ENCODE peak calls at places on chromosomes 12 and 14, in six cellular contexts. One of them, this sample, is unnamed.
A peak's percentile ranks its signal among the peaks of the same experiment; 100 is the strongest.

GRCh38 chr12:131944601-131945251 is 5.0 kb upstream of the EP400 start:
- DNase-seq in suprapubic skin: peak; percentile 60
- DNase-seq in HepG2: no peak
- DNase-seq in mucosa of descending colon: no peak
- DNase-seq in uterus: no peak
- DNase-seq in HCT116: no peak
- DNase-seq in this sample: no peak

GRCh38 chr14:74630881-74631690 is 19.0 kb upstream of the LTBP2 start:
- DNase-seq in suprapubic skin: no peak
- DNase-seq in HepG2: no peak
- DNase-seq in mucosa of descending colon: no peak
- DNase-seq in uterus: peak; percentile 22
- DNase-seq in HCT116: no peak
- DNase-seq in this sample: no peak

GRCh38 chr12:89101440-89101839 is 250.9 kb downstream of the DUSP6 start:
- DNase-seq in suprapubic skin: no peak
- DNase-seq in HepG2: no peak
- DNase-seq in mucosa of descending colon: no peak
- DNase-seq in uterus: no peak
- DNase-seq in HCT116: no peak
- DNase-seq in this sample: no peak

GRCh38 chr14:103347091-103347815 is 13.2 kb downstream of the EIF5 start:
- DNase-seq in suprapubic skin: no peak
- DNase-seq in HepG2: peak; percentile 57
- DNase-seq in mucosa of descending colon: no peak
- DNase-seq in uterus: no peak
- DNase-seq in HCT116: no peak
- DNase-seq in this sample: no peak

GRCh38 chr12:89504560-89505346 is 19.8 kb downstream of the GALNT4 start:
- DNase-seq in suprapubic skin: no peak
- DNase-seq in HepG2: no peak
- DNase-seq in mucosa of descending colon: no peak
- DNase-seq in uterus: no peak
- DNase-seq in HCT116: no peak
- DNase-seq in this sample: no peak

GRCh38 chr14:75531660-75532317 is 9.5 kb downstream of the BATF start:
- DNase-seq in suprapubic skin: no peak
- DNase-seq in HepG2: no peak
- DNase-seq in mucosa of descending colon: no peak
- DNase-seq in uterus: no peak
- DNase-seq in HCT116: no peak
- DNase-seq in this sample: no peak

GRCh38 chr14:32417956-32418552 is 89.0 kb downstream of the AKAP6 start:
- DNase-seq in suprapubic skin: no peak
- DNase-seq in HepG2: no peak
- DNase-seq in mucosa of descending colon: peak; percentile 48
- DNase-seq in uterus: no peak
- DNase-seq in HCT116: no peak
- DNase-seq in this sample: no peak

GRCh38 chr14:50954811-50955372 is 10.6 kb upstream of the PYGL start:
- DNase-seq in suprapubic skin: no peak
- DNase-seq in HepG2: peak; percentile 33
- DNase-seq in mucosa of descending colon: no peak
- DNase-seq in uterus: no peak
- DNase-seq in HCT116: peak; percentile 23
- DNase-seq in this sample: no peak

GRCh38 chr12:110079477-110080400 is 31.4 kb upstream of the C12orf76 start:
- DNase-seq in suprapubic skin: no peak
- DNase-seq in HepG2: peak; percentile 96
- DNase-seq in mucosa of descending colon: peak; percentile 55
- DNase-seq in uterus: no peak
- DNase-seq in HCT116: no peak
- DNase-seq in this sample: no peak

GRCh38 chr12:108852674-108853073 is 4.7 kb downstream of the SSH1 start:
- DNase-seq in suprapubic skin: no peak
- DNase-seq in HepG2: no peak
- DNase-seq in mucosa of descending colon: no peak
- DNase-seq in uterus: no peak
- DNase-seq in HCT116: no peak
- DNase-seq in this sample: no peak

GRCh38 chr12:11757095-11757494 is 107.6 kb downstream of the ETV6 start:
- DNase-seq in suprapubic skin: no peak
- DNase-seq in HepG2: no peak
- DNase-seq in mucosa of descending colon: no peak
- DNase-seq in uterus: no peak
- DNase-seq in HCT116: no peak
- DNase-seq in this sample: no peak

GRCh38 chr14:33857650-33858049 is 93.2 kb downstream of the EGLN3 start:
- DNase-seq in suprapubic skin: no peak
- DNase-seq in HepG2: no peak
- DNase-seq in mucosa of descending colon: no peak
- DNase-seq in uterus: no peak
- DNase-seq in HCT116: no peak
- DNase-seq in this sample: no peak

GRCh38 chr14:80584638-80585505 is 356.7 kb downstream of the CEP128 start:
- DNase-seq in suprapubic skin: no peak
- DNase-seq in HepG2: peak; percentile 3
- DNase-seq in mucosa of descending colon: no peak
- DNase-seq in uterus: no peak
- DNase-seq in HCT116: peak; percentile 6
- DNase-seq in this sample: no peak

GRCh38 chr12:122862110-122862634 is 26.9 kb downstream of the HIP1R start:
- DNase-seq in suprapubic skin: peak; percentile 66
- DNase-seq in HepG2: no peak
- DNase-seq in mucosa of descending colon: no peak
- DNase-seq in uterus: no peak
- DNase-seq in HCT116: no peak
- DNase-seq in this sample: peak; percentile 12

GRCh38 chr14:31057035-31057434 is 30.9 kb upstream of the STRN3 start:
- DNase-seq in suprapubic skin: no peak
- DNase-seq in HepG2: no peak
- DNase-seq in mucosa of descending colon: no peak
- DNase-seq in uterus: no peak
- DNase-seq in HCT116: no peak
- DNase-seq in this sample: no peak

GRCh38 chr12:14841761-14842160 is 1.6 kb downstream of the ART4 start:
- DNase-seq in suprapubic skin: peak; percentile 76
- DNase-seq in HepG2: peak; percentile 85
- DNase-seq in mucosa of descending colon: no peak
- DNase-seq in uterus: peak; percentile 34
- DNase-seq in HCT116: no peak
- DNase-seq in this sample: no peak

GRCh38 chr12:66235626-66236281 is 46.7 kb downstream of the IRAK3 start:
- DNase-seq in suprapubic skin: no peak
- DNase-seq in HepG2: no peak
- DNase-seq in mucosa of descending colon: no peak
- DNase-seq in uterus: no peak
- DNase-seq in HCT116: no peak
- DNase-seq in this sample: no peak

GRCh38 chr12:79121486-79121885 is 256.9 kb downstream of the SYT1 start:
- DNase-seq in suprapubic skin: no peak
- DNase-seq in HepG2: no peak
- DNase-seq in mucosa of descending colon: no peak
- DNase-seq in uterus: no peak
- DNase-seq in HCT116: peak; percentile 4
- DNase-seq in this sample: peak; percentile 16

GRCh38 chr14:29814153-29815057 is 113.2 kb downstream of the PRKD1 start:
- DNase-seq in suprapubic skin: no peak
- DNase-seq in HepG2: no peak
- DNase-seq in mucosa of descending colon: no peak
- DNase-seq in uterus: peak; percentile 24
- DNase-seq in HCT116: no peak
- DNase-seq in this sample: no peak

GRCh38 chr12:49864817-49865090 is 21.8 kb upstream of the BCDIN3D start:
- DNase-seq in suprapubic skin: no peak
- DNase-seq in HepG2: no peak
- DNase-seq in mucosa of descending colon: no peak
- DNase-seq in uterus: no peak
- DNase-seq in HCT116: no peak
- DNase-seq in this sample: no peak

GRCh38 chr12:67966560-67966959 is 22.7 kb upstream of the IFNG-AS1 start:
- DNase-seq in suprapubic skin: no peak
- DNase-seq in HepG2: no peak
- DNase-seq in mucosa of descending colon: no peak
- DNase-seq in uterus: no peak
- DNase-seq in HCT116: no peak
- DNase-seq in this sample: no peak

GRCh38 chr14:103889313-103890051 is 38.8 kb upstream of the TDRD9 start:
- DNase-seq in suprapubic skin: no peak
- DNase-seq in HepG2: peak; percentile 50
- DNase-seq in mucosa of descending colon: peak; percentile 79
- DNase-seq in uterus: no peak
- DNase-seq in HCT116: no peak
- DNase-seq in this sample: no peak

GRCh38 chr12:30296486-30296885 is 399.2 kb downstream of the IPO8 start:
- DNase-seq in suprapubic skin: no peak
- DNase-seq in HepG2: no peak
- DNase-seq in mucosa of descending colon: no peak
- DNase-seq in uterus: no peak
- DNase-seq in HCT116: no peak
- DNase-seq in this sample: no peak

DNA sequence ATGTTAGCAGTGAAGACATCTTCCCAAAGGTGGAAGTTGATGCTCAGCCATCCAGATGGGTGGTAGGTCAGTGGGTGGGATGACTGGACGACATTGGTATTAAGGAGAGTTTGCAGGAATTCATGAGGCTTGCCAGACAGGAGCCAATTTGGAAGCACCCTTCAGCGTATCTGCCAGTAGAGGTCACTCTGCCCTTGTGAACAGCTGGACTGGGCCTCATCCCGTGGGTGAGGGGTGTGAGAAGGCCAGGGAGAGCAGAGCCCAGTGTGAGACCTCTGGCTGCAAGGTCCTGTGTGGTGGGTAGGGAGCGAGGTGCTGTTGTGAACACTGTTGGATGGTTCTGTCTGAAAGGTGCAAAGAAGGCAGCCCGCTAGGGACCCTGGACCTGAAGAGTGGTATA is 37.7 kb downstream of the SLC5A8 start:
- DNase-seq in suprapubic skin: no peak
- DNase-seq in HepG2: peak; percentile 23
- DNase-seq in mucosa of descending colon: peak; percentile 58
- DNase-seq in uterus: no peak
- DNase-seq in HCT116: no peak
- DNase-seq in this sample: peak; percentile 16
- TF ChIP-seq CTCF in suprapubic skin: no peak
- TF ChIP-seq CTCF in HepG2: peak; percentile 64
- TF ChIP-seq CTCF in mucosa of descending colon: no peak
- TF ChIP-seq CTCF in uterus: no peak
- TF ChIP-seq CTCF in HCT116: peak; percentile 24
- TF ChIP-seq CTCF in this sample: peak; percentile 34

GRCh38 chr14:88614218-88614907 is 51.5 kb downstream of the ZC3H14 start:
- DNase-seq in suprapubic skin: no peak
- DNase-seq in HepG2: no peak
- DNase-seq in mucosa of descending colon: no peak
- DNase-seq in uterus: no peak
- DNase-seq in HCT116: no peak
- DNase-seq in this sample: no peak

GRCh38 chr14:88607829-88608228 is 45.0 kb downstream of the ZC3H14 start:
- DNase-seq in suprapubic skin: no peak
- DNase-seq in HepG2: no peak
- DNase-seq in mucosa of descending colon: no peak
- DNase-seq in uterus: no peak
- DNase-seq in HCT116: no peak
- DNase-seq in this sample: no peak

GRCh38 chr14:88613552-88614010 is 50.7 kb downstream of the ZC3H14 start:
- DNase-seq in suprapubic skin: no peak
- DNase-seq in HepG2: peak; percentile 86
- DNase-seq in mucosa of descending colon: no peak
- DNase-seq in uterus: no peak
- DNase-seq in HCT116: no peak
- DNase-seq in this sample: peak; percentile 70

GRCh38 chr14:88612981-88613380 is 50.1 kb downstream of the ZC3H14 start:
- DNase-seq in suprapubic skin: no peak
- DNase-seq in HepG2: no peak
- DNase-seq in mucosa of descending colon: no peak
- DNase-seq in uterus: no peak
- DNase-seq in HCT116: no peak
- DNase-seq in this sample: no peak

DNA sequence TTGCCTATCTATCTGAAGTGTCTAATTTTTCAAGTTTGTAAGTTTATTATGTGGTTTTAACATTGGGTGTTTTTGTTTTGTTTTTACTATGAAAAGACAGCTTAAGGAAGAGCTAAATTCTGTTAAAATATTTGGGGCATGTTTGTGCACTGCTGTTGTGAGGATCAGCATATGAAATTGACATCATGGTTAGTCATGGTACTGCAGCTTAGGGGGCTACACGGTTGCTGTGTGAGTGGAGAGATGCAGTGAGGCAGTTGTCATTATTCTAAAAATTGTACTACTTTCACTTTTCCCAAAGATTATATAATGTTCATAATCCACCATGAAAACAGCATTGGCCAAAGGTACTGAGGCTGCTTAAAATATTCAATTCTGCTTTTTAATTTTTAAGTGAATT is 49.0 kb downstream of the ZC3H14 start:
- DNase-seq in suprapubic skin: no peak
- DNase-seq in HepG2: no peak
- DNase-seq in mucosa of descending colon: no peak
- DNase-seq in uterus: no peak
- DNase-seq in HCT116: no peak
- DNase-seq in this sample: no peak
- H3K36me3 ChIP-seq in suprapubic skin: peaks cover 64% of the 10 kb centered on the region
- H3K36me3 ChIP-seq in HepG2: peaks cover 57% of the 10 kb centered on the region
- H3K36me3 ChIP-seq in mucosa of descending colon: peaks cover 8% of the 10 kb centered on the region
- H3K36me3 ChIP-seq in uterus: no peaks in the 10 kb centered on the region
- H3K36me3 ChIP-seq in HCT116: peaks cover 32% of the 10 kb centered on the region
- H3K36me3 ChIP-seq in this sample: peaks cover 2% of the 10 kb centered on the region

GRCh38 chr14:47606601-47607000 is 68.8 kb downstream of the MDGA2 start:
- DNase-seq in suprapubic skin: no peak
- DNase-seq in HepG2: no peak
- DNase-seq in mucosa of descending colon: no peak
- DNase-seq in uterus: no peak
- DNase-seq in HCT116: no peak
- DNase-seq in this sample: no peak
- H3K9me3 ChIP-seq in suprapubic skin: no peaks in the 10 kb centered on the region
- H3K9me3 ChIP-seq in HepG2: peaks cover 1% of the 10 kb centered on the region
- H3K9me3 ChIP-seq in mucosa of descending colon: no peaks in the 10 kb centered on the region
- H3K9me3 ChIP-seq in uterus: no peaks in the 10 kb centered on the region
- H3K9me3 ChIP-seq in HCT116: no peaks in the 10 kb centered on the region
- H3K9me3 ChIP-seq in this sample: no peaks in the 10 kb centered on the region

DNA sequence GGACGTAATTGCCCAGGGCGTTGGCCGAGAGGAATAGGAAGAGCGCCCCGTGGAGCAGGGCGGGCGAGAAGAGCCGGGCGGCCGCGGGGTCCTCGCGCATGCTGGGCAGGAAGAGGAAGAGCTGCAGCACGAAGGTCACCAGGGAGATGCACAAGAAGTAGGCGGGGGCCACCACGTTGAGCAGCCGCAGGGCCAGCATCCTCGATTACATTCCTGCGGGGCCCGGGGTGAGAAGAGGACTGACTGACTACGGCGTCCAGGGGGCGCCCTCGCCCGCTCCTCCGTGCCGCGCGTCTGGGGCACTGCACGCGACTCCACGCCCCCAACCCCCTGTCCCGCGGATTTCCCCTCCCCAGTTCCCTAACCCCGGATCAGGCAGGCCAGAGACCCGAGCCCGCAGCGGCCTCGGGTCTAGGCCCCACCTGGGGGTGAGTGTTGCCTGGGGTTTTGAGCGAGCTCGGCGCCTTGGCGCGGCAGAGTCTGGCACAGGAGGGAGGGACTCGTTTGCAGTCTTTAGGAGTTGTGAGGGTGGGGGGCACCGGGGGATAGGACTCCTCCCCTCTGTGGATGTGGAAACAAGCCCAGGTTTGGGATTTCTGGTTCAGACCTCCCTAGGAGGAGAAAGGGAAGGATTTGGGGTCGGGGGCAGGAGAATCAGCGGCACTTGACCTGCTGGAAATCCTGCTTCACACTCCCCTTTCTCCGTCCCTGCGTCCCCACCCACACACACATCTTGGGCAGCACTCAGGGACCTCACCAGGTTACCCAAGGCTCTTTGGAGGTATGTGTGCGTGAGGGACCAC is 1.9 kb downstream of the ZDHHC22 start:
- DNase-seq in suprapubic skin: no peak
- DNase-seq in HepG2: peak; percentile 29
- DNase-seq in mucosa of descending colon: peak; percentile 41
- DNase-seq in uterus: no peak
- DNase-seq in HCT116: peak; percentile 27
- DNase-seq in this sample: peak; percentile 53
- TF ChIP-seq CTCF in suprapubic skin: no peak
- TF ChIP-seq CTCF in HepG2: peak; percentile 76
- TF ChIP-seq CTCF in mucosa of descending colon: no peak
- TF ChIP-seq CTCF in uterus: no peak
- TF ChIP-seq CTCF in HCT116: peak; percentile 85
- TF ChIP-seq CTCF in this sample: peak; percentile 65

This sample was measured in Caco-2.